ENCODE peak calls at places on chromosome 14, in four cellular contexts. O is Peyer's patch; Q is CD8-positive, alpha-beta T cell; G is adrenal gland. J is an unnamed sample. For H3K36me3, the result is how much of the 10 kb centered on the place peaks cover.

GRCh38 chr14:93347850-93348249 is 868 bp downstream of the COX8C start:
- DNase-seq in O (no peak), Q (no peak), G (no peak), J (no peak)

GRCh38 chr14:75915063-75915462 is 66.7 kb downstream of the TGFB3 start:
- DNase-seq in O (no peak), Q (no peak), G (no peak), J (no peak)

GRCh38 chr14:35617500-35617899 is 83.5 kb downstream of the INSM2 start:
- DNase-seq in Q (no peak), O (no peak), G (no peak), J (no peak)

GRCh38 chr14:21059842-21060589 is 2.4 kb downstream of the RNASE8 start:
- DNase-seq in G (no peak), Q (no peak), O (no peak), J (no peak)

GRCh38 chr14:88323086-88323519 is at the start of gene KCNK10:
- DNase-seq in Q (no peak), O (no peak), G (no peak), J (no peak)

GRCh38 chr14:87992349-87992719 is 648 bp downstream of the GALC start:
- DNase-seq in O (no peak), G (peak), Q (no peak), J (no peak)

GRCh38 chr14:38282941-38283340 is 27.0 kb upstream of the CLEC14A start:
- DNase-seq in O (no peak), G (no peak), Q (no peak), J (no peak)

GRCh38 chr14:68442828-68443460 is 349.9 kb downstream of the ZFP36L1 start:
- DNase-seq in G (no peak), Q (no peak), O (no peak), J (no peak)

GRCh38 chr14:41606249-41607118 is at the start of gene LRFN5:
- DNase-seq in O (no peak), G (peak), Q (no peak), J (peak)

GRCh38 chr14:41986726-41987125 is 380.1 kb downstream of the LRFN5 start:
- DNase-seq in G (no peak), O (no peak), Q (no peak), J (no peak)

GRCh38 chr14:63840981-63841380 is 11.8 kb upstream of the SYNE2 start:
- DNase-seq in O (peak), G (peak), Q (peak), J (no peak)

GRCh38 chr14:90281261-90281660 is 24.9 kb downstream of the PSMC1 start:
- DNase-seq in G (no peak), Q (no peak), O (no peak), J (no peak)

GRCh38 chr14:20455355-20456300 is 602 bp downstream of the APEX1 start:
- DNase-seq in G (peak), Q (peak), O (no peak), J (peak)

GRCh38 chr14:76346391-76347160 is 29.4 kb upstream of the ESRRB start:
- DNase-seq in O (no peak), Q (no peak), G (no peak), J (no peak)

GRCh38 chr14:51333901-51334432 is 93.9 kb downstream of the TMX1 start:
- DNase-seq in O (no peak), Q (no peak), G (no peak), J (peak)

GRCh38 chr14:68306934-68307758 is 485.7 kb downstream of the ZFP36L1 start:
- DNase-seq in G (no peak), O (no peak), Q (no peak), J (no peak)

GRCh38 chr14:91396959-91397815 is 20.4 kb downstream of the CCDC88C start:
- DNase-seq in O (peak), G (no peak), Q (peak), J (no peak)

GRCh38 chr14:89138846-89139245 is 278.2 kb downstream of the FOXN3 start:
- DNase-seq in G (no peak), O (no peak), Q (no peak), J (no peak)

GRCh38 chr14:65975865-65976264 is 510.3 kb upstream of the CCDC196 start:
- DNase-seq in O (no peak), G (no peak), Q (no peak), J (no peak)

GRCh38 chr14:26531894-26532293 is 65.9 kb downstream of the NOVA1 start:
- DNase-seq in G (no peak), Q (no peak), O (no peak), J (no peak)

GRCh38 chr14:60653388-60653690 is 4.1 kb upstream of the SIX1 start:
- DNase-seq in G (no peak), Q (no peak), O (no peak), J (no peak)

GRCh38 chr14:69615471-69616407 is 4.3 kb downstream of the SUSD6 start:
- DNase-seq in G (peak), O (peak), Q (peak), J (peak)

GRCh38 chr14:31949709-31950108 is 127.4 kb upstream of the ARHGAP5 start:
- DNase-seq in G (no peak), O (no peak), Q (no peak), J (no peak)

GRCh38 chr14:91368681-91369416 is 48.8 kb downstream of the CCDC88C start:
- DNase-seq in G (no peak), O (no peak), Q (no peak), J (no peak)

GRCh38 chr14:82710257-82710841 is 1176.7 kb upstream of the SEL1L start:
- DNase-seq in G (peak), O (peak), Q (no peak), J (no peak)

GRCh38 chr14:92945959-92946846 is 23.3 kb downstream of the CHGA start:
- DNase-seq in O (no peak), Q (no peak), G (peak), J (peak)

GRCh38 chr14:33788116-33788515 is 162.8 kb downstream of the EGLN3 start:
- DNase-seq in Q (no peak), O (no peak), G (no peak), J (no peak)

GRCh38 chr14:102875652-102876051 is 46.8 kb upstream of the AMN start:
- DNase-seq in G (no peak), Q (no peak), O (no peak), J (no peak)

GRCh38 chr14:57402173-57402852 is 11.9 kb downstream of the NAA30 start:
- DNase-seq in Q (no peak), G (no peak), O (no peak), J (no peak)

GRCh38 chr14:83433618-83434017 is 1900.0 kb upstream of the SEL1L start:
- DNase-seq in G (no peak), Q (no peak), O (no peak), J (no peak)

DNA sequence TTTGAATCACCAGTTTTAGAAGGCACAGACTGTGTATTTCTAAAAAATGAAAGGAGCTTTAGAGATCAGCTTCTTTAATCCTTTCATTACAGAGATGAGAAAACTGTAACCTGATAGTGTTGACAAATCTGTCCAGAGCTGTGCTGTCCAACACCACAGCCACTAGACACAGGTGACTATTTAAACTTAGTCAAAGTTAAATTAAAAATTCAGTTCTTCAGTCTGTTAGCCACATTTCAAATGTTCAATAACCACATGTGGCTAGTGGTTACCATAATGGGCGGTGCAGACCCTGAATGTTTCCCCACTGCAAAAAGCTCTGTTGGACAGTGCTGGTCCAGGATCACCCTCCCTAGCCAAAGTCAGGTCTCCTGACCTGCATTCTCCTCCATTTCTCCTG is 21.6 kb downstream of the DAD1 start:
- DNase-seq in O (peak), Q (no peak), G (no peak), J (no peak)
- H3K36me3 ChIP-seq in O (under half), Q (under half), G (under half), J (half or more)

GRCh38 chr14:23883684-23884540 is 69.7 kb upstream of the DHRS4 start:
- DNase-seq in G (no peak), Q (no peak), O (no peak), J (no peak)

GRCh38 chr14:23887536-23887935 is 66.0 kb upstream of the DHRS4 start:
- DNase-seq in G (no peak), Q (no peak), O (no peak), J (no peak)

GRCh38 chr14:23881292-23881691 is 72.3 kb upstream of the DHRS4 start:
- DNase-seq in G (no peak), Q (no peak), O (no peak), J (no peak)

GRCh38 chr14:23884541-23884904 is 69.0 kb upstream of the DHRS4 start:
- DNase-seq in O (no peak), Q (no peak), G (no peak), J (no peak)

DNA sequence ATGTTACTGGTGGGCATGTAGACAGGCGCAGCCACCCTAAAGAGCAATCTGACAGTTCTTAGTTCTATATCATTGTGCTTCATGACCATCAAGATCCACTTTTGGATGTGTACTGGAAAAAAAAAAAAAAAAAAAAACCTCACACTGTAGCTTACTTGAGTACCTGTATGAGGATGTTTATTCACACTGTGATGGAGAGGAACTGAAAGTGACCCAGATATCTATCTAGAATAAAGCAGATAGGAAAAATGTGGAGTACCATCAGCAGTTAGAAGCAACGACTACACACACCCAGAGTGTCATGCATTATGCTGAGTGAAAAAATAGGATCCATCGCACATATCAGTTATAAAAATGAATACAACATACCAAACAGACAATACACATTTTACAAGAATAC is 70.7 kb upstream of the DHRS4 start:
- DNase-seq in Q (no peak), G (no peak), O (no peak), J (no peak)
- TF ChIP-seq CTCF in Q (no peak), G (no peak), O (no peak), J (no peak)

GRCh38 chr14:100727565-100728240 is 1.0 kb downstream of the DLK1 start:
- DNase-seq in O (no peak), Q (no peak), G (no peak), J (no peak)

GRCh38 chr14:100725587-100726387 is 905 bp upstream of the DLK1 start:
- DNase-seq in G (no peak), O (no peak), Q (no peak), J (peak)

GRCh38 chr14:100728962-100729361 is 2.3 kb downstream of the DLK1 start:
- DNase-seq in G (no peak), Q (no peak), O (no peak), J (no peak)

GRCh38 chr14:100726467-100726811 is 253 bp upstream of the DLK1 start:
- DNase-seq in O (no peak), Q (no peak), G (peak), J (no peak)

GRCh38 chr14:100726812-100727564 is at the start of gene DLK1:
- DNase-seq in Q (no peak), O (no peak), G (no peak), J (no peak)
- H3K4me3 ChIP-seq in Q (no peak), O (no peak), G (no peak), J (no peak)

DNA sequence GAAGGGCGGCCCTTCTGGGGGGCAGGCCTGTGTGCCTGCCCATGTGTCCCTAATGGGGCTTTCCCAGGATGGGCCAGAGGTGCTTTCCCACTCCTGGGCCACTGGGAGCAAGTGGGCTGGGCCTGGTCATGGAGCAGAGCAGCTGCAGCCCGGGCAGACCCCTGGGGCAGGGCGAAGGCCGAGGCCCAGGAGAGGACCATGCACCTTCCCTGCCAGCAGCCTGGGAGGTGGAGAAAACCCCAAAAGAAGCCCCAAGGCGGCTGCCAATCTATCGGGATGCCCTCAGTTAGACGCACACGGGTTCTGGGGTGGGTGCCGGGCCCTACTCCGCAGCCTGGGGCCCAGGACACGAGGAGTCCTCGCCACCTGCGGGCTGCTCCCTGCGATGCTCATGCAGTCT is 16.1 kb upstream of the CRIP2 start:
- DNase-seq in O (no peak), G (no peak), Q (no peak), J (no peak)
- H3K36me3 ChIP-seq in O (half or more), G (under half), Q (under half), J (half or more)

GRCh38 chr14:99751539-99752485 is 41.4 kb upstream of the EML1 start:
- DNase-seq in Q (no peak), O (no peak), G (peak), J (no peak)

GRCh38 chr14:99754141-99755067 is 38.8 kb upstream of the EML1 start:
- DNase-seq in Q (no peak), G (peak), O (no peak), J (no peak)

GRCh38 chr14:99752486-99753121 is 40.6 kb upstream of the EML1 start:
- DNase-seq in O (no peak), Q (no peak), G (no peak), J (no peak)

GRCh38 chr14:99755068-99755405 is 38.2 kb upstream of the EML1 start:
- DNase-seq in O (no peak), G (peak), Q (no peak), J (no peak)

DNA sequence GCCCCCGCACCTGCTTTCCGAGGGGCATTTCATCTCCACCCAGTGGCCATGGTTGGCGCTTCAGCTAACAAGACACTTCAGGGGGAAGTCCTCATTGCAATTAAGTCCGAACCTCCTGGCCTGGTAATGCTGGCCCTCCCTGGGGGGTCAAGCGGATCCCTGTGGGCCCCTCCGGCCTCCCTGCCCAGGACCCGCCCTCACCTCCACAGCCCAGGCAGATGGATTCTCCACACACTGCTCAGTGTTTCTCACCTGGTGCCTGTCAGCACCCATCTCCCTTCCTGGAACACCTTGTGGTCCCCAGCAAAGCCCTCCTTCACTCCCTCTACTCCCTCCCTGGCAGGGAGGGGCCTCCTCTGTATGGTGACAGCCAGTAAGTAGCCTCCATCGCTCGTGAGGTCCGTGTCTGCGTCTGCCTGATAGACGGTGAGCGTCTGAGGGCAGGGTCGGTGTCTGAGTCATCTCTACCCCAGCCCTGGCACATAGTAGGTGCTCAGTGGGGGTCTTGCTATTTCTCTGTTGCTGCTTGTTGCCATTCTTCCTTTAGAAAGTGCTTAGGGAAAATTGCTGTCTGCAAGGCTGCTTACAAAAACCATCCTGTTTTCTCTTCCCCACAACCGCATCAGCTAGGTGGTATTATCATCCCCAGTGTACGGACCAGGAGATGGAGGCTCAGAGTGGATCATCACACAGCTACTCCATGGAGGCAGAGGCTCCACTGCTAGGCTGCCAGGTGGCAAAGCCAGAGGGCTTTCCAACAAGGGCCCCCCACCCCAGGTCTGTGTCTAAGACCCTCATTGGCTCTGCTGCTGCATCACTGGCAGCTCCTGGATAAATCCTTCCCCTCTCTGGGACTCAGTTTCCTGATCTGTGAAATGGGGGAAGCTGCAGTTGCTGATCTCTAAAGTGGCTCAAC is 39.7 kb upstream of the EML1 start:
- DNase-seq in G (no peak), O (no peak), Q (no peak), J (no peak)
- TF ChIP-seq CTCF in G (no peak), O (no peak), Q (no peak), J (no peak)

DNA sequence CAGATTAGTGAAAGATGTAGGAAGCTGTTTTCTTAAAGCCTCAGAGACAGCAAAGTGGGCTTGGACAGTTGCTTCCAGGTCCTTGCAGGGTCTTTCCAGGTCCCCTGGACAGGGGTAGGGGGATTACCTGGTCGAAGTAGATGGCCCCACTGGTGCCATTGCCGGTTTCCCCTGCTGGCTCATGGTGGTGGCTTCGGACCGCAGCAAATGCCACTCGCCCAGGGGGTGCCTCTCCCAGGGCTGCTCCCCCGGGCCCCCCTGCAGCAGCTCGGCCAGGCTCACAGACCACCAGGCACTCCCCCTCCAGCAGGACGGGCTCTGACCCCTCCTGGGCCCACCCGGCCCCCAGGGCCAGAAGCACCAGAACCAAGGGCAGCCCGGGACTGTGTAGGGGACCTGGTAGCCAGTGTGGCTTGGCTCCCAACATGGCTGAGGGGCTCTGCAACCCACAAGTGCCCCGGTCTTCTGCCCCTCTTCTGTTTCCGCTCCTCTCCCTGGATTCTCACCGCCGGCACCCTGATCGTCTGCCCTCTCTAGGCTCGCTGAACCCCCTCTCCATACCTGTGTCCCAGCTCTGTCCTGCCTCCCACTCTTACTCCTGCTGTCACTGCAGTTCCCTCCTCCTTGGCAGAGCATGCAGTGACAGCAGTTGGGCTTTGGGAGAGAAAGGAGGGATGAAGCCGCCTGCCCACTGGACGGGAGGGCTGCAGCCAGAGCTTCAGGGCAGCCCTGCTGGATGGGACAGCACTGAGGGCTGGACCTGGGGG is 657 bp downstream of the CBLN3 start:
- DNase-seq in O (no peak), G (no peak), Q (no peak), J (peak)
- H3K4me3 ChIP-seq in O (peak), G (no peak), Q (no peak), J (peak)

GRCh38 chr14:73170686-73171085 is 34.4 kb downstream of the PSEN1 start:
- DNase-seq in G (no peak), O (no peak), Q (no peak), J (no peak)
- H3K36me3 ChIP-seq in G (under half), O (half or more), Q (under half), J (under half)

J was measured in heart left ventricle.